ENCODE peak calls at places on chromosome 11, in seven cellular contexts. R is adrenal gland, I is MM.1S, E is tibial artery, T is heart left ventricle, N is PC-9, L is HFF-Myc. Z is an unnamed sample.

GRCh38 chr11:17275376-17276235 is 933 bp upstream of the NUCB2 start:
- DNase-seq in E (no peak), T (no peak), L (no peak), R (no peak), N (no peak), I (no peak), Z (no peak)

GRCh38 chr11:109964487-109964886 is 128.7 kb upstream of the ZC3H12C start:
- DNase-seq in I (no peak), E (no peak), R (no peak), L (no peak), N (no peak), T (no peak), Z (no peak)

GRCh38 chr11:128174465-128175101 is 412.8 kb downstream of the ETS1 start:
- DNase-seq in E (no peak), T (no peak), N (no peak), I (no peak), R (no peak), L (no peak), Z (no peak)

GRCh38 chr11:86719781-86720463 is 47.5 kb upstream of the ME3 start:
- DNase-seq in E (no peak), T (no peak), L (no peak), N (peak), I (no peak), R (no peak), Z (no peak)

GRCh38 chr11:34468209-34468841 is 29.6 kb downstream of the CAT start:
- DNase-seq in E (no peak), T (no peak), L (peak), I (peak), N (peak), R (peak), Z (peak)

GRCh38 chr11:86069408-86070086 is 663 bp upstream of the PICALM start:
- DNase-seq in T (peak), I (no peak), R (peak), N (peak), L (peak), E (peak), Z (peak)

GRCh38 chr11:103295704-103296103 is 186.5 kb downstream of the DYNC2H1 start:
- DNase-seq in N (no peak), L (no peak), E (no peak), T (no peak), I (no peak), R (no peak), Z (no peak)

GRCh38 chr11:1762537-1763302 is 1.0 kb downstream of the CTSD start:
- DNase-seq in T (peak), N (peak), E (peak), I (no peak), L (no peak), R (peak), Z (peak)

GRCh38 chr11:16346975-16347374 is 9.4 kb downstream of the SOX6 start:
- DNase-seq in N (no peak), T (no peak), E (no peak), L (no peak), I (no peak), R (no peak), Z (no peak)

GRCh38 chr11:3152471-3153110 is 12.5 kb downstream of the OSBPL5 start:
- DNase-seq in I (no peak), N (no peak), R (no peak), E (no peak), L (no peak), T (peak), Z (no peak)

GRCh38 chr11:86983071-86983488 is 27.9 kb upstream of the FZD4 start:
- DNase-seq in N (peak), T (no peak), I (no peak), E (peak), R (no peak), L (no peak), Z (no peak)

GRCh38 chr11:16925495-16926065 is 88.6 kb downstream of the PLEKHA7 start:
- DNase-seq in L (no peak), T (peak), E (no peak), N (peak), R (peak), I (peak), Z (peak)

GRCh38 chr11:56637500-56637899 is 4.7 kb downstream of the OR5AP2 start:
- DNase-seq in N (no peak), R (no peak), I (no peak), T (no peak), L (no peak), E (no peak), Z (no peak)

GRCh38 chr11:121341609-121342008 is 49.0 kb downstream of the SC5D start:
- DNase-seq in I (no peak), T (no peak), E (no peak), R (no peak), N (no peak), L (no peak), Z (no peak)

GRCh38 chr11:6251990-6252473 is 7.6 kb upstream of the CCKBR start:
- DNase-seq in I (no peak), R (peak), N (no peak), T (no peak), L (no peak), E (no peak), Z (no peak)

GRCh38 chr11:71994786-71995185 is 3.9 kb upstream of the IL18BP start:
- DNase-seq in R (no peak), E (no peak), L (no peak), T (no peak), N (no peak), I (no peak), Z (no peak)

GRCh38 chr11:112025682-112026081 is 474 bp downstream of the DLAT start:
- DNase-seq in R (no peak), I (peak), N (no peak), L (no peak), E (no peak), T (no peak), Z (peak)

GRCh38 chr11:77747381-77747969 is 73.0 kb downstream of the RSF1 start:
- DNase-seq in I (no peak), R (no peak), T (no peak), E (no peak), N (no peak), L (no peak), Z (no peak)

GRCh38 chr11:46362146-46363030 is 15.1 kb downstream of the DGKZ start:
- DNase-seq in I (no peak), R (no peak), T (no peak), L (no peak), N (no peak), E (no peak), Z (no peak)

GRCh38 chr11:1299621-1300020 is 9.8 kb downstream of the TOLLIP start:
- DNase-seq in L (no peak), I (no peak), E (peak), T (no peak), R (no peak), N (no peak), Z (no peak)

GRCh38 chr11:9861860-9862725 is 198.2 kb downstream of the SWAP70 start:
- DNase-seq in L (peak), I (peak), T (peak), R (peak), N (peak), E (peak), Z (peak)

GRCh38 chr11:8059571-8060011 is 21.4 kb upstream of the TUB start:
- DNase-seq in L (no peak), T (no peak), E (peak), I (no peak), R (no peak), N (no peak), Z (no peak)

GRCh38 chr11:77883775-77884174 is 62.8 kb downstream of the AAMDC start:
- DNase-seq in I (no peak), T (no peak), L (no peak), R (no peak), N (no peak), E (no peak), Z (no peak)

GRCh38 chr11:126700773-126701554 is 299.6 kb downstream of the KIRREL3 start:
- DNase-seq in E (no peak), L (no peak), T (no peak), N (no peak), I (peak), R (no peak), Z (peak)

GRCh38 chr11:88206746-88207145 is 31.5 kb upstream of the RAB38 start:
- DNase-seq in N (no peak), R (no peak), L (no peak), I (no peak), E (no peak), T (no peak), Z (no peak)

GRCh38 chr11:43515090-43515489 is 156.4 kb downstream of the TTC17 start:
- DNase-seq in N (no peak), R (no peak), T (no peak), I (no peak), L (no peak), E (no peak), Z (no peak)

GRCh38 chr11:8206251-8207079 is 37.6 kb upstream of the RIC3 start:
- DNase-seq in L (no peak), E (peak), N (no peak), T (peak), R (peak), I (no peak), Z (no peak)

GRCh38 chr11:106012744-106013143 is 9.3 kb downstream of the MSANTD4 start:
- DNase-seq in L (peak), I (no peak), E (no peak), N (no peak), T (peak), R (no peak), Z (no peak)

GRCh38 chr11:79152511-79152910 is 288.3 kb downstream of the TENM4 start:
- DNase-seq in T (no peak), R (no peak), N (no peak), E (no peak), L (no peak), I (no peak), Z (no peak)

GRCh38 chr11:88231894-88232482 is 56.7 kb upstream of the RAB38 start:
- DNase-seq in T (no peak), L (peak), R (peak), E (no peak), I (peak), N (peak), Z (peak)

GRCh38 chr11:97961431-97961830 is 1059.3 kb upstream of the CNTN5 start:
- DNase-seq in E (no peak), R (no peak), L (no peak), T (no peak), N (no peak), I (no peak), Z (no peak)

GRCh38 chr11:22244986-22245592 is 52.2 kb downstream of the ANO5 start:
- DNase-seq in L (peak), I (peak), N (peak), T (peak), E (peak), R (peak), Z (peak)

GRCh38 chr11:29634744-29635143 is 382.1 kb downstream of the KCNA4 start:
- DNase-seq in R (no peak), E (no peak), L (no peak), T (no peak), I (no peak), N (no peak), Z (no peak)

GRCh38 chr11:29629281-29629680 is 387.5 kb downstream of the KCNA4 start:
- DNase-seq in E (no peak), R (no peak), L (no peak), I (no peak), T (no peak), N (no peak), Z (no peak)

GRCh38 chr11:29628584-29628983 is 388.2 kb downstream of the KCNA4 start:
- DNase-seq in L (no peak), R (no peak), I (no peak), E (no peak), N (no peak), T (no peak), Z (no peak)

GRCh38 chr11:29634248-29634647 is 382.6 kb downstream of the KCNA4 start:
- DNase-seq in T (no peak), R (no peak), I (no peak), E (no peak), L (no peak), N (no peak), Z (no peak)
- TF ChIP-seq CTCF in T (peak), R (peak), I (peak), E (no peak), L (no peak), N (peak), Z (no peak)

GRCh38 chr11:130636672-130637463 is 188.4 kb downstream of the ADAMTS15 start:
- DNase-seq in R (no peak), T (no peak), L (peak), N (peak), E (no peak), I (no peak), Z (no peak)

GRCh38 chr11:130637566-130637965 is 189.1 kb downstream of the ADAMTS15 start:
- DNase-seq in R (no peak), E (no peak), L (no peak), N (no peak), I (no peak), T (no peak), Z (no peak)

GRCh38 chr11:130634186-130634585 is 185.7 kb downstream of the ADAMTS15 start:
- DNase-seq in I (no peak), L (no peak), T (no peak), N (no peak), R (no peak), E (no peak), Z (no peak)

GRCh38 chr11:130634981-130635473 is 186.6 kb downstream of the ADAMTS15 start:
- DNase-seq in N (peak), E (peak), I (no peak), R (peak), L (peak), T (no peak), Z (no peak)

GRCh38 chr11:130635937-130636336 is 187.5 kb downstream of the ADAMTS15 start:
- DNase-seq in N (no peak), E (no peak), L (no peak), R (no peak), I (no peak), T (no peak), Z (no peak)
- TF ChIP-seq CTCF in N (no peak), E (no peak), L (no peak), R (no peak), I (no peak), T (no peak), Z (no peak)

GRCh38 chr11:59144579-59145345 is 2.1 kb downstream of the FAM111A start:
- DNase-seq in N (peak), R (peak), I (peak), E (peak), T (peak), L (peak), Z (peak)

GRCh38 chr11:59144096-59144495 is 1.4 kb downstream of the FAM111A start:
- DNase-seq in N (no peak), I (no peak), E (no peak), T (no peak), R (no peak), L (no peak), Z (no peak)

GRCh38 chr11:59141673-59142460 is 789 bp upstream of the FAM111A start:
- DNase-seq in I (no peak), N (no peak), E (no peak), R (no peak), T (no peak), L (no peak), Z (no peak)

GRCh38 chr11:59141191-59141590 is 1.5 kb upstream of the FAM111A start:
- DNase-seq in E (no peak), I (no peak), N (no peak), T (no peak), L (no peak), R (no peak), Z (no peak)

DNA sequence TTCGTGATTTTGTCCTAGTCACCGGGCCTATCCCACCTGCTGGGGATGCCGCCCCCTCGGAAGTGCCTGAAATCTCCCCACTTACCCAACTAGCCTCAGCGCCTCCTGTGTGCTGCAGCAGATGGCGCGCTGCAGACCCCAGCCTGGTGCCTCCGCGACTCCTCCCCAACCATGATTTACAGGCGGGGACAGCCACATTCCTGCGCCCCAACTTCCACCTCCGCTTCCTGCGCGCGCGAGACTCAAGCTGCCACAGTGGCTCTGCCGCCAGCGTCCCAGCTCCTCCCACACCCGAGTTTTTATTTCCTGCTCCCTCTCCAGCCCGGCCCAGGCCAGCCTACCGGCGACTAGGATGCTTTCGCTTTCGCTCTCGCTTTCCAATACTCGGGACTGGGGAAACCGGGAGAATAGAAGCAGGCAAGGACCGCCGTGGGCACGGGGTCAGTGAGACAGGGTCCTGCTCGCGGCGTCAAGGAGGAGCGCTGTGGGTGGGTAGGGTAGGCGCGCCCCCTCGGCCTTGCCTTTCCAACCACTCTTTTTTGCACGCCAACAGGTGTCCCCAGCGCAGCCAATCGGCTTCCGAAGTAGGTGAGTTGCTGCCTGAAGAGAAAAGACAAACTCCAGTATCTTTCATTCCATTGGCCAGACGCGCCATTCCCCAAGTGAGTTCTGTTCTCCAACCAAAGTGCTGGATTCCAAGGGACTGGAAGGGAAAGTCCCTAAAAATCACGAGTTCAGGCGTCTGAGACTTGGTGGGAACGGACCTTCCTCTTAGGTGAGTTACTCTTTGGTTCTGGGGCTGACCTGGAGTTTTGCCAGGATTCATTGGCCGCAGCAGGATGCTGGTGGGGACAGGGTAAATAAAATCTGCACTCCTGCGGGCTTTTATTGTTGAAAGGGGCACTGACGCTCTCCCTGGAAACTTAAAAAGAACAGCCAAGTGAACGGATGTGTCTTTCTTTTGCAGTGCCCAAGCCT is at the start of gene FAM111A:
- DNase-seq in I (peak), T (peak), E (peak), R (peak), N (peak), L (peak), Z (peak)
- TF ChIP-seq CTCF in I (peak), T (peak), E (peak), R (no peak), N (no peak), L (no peak), Z (peak)

GRCh38 chr11:19735512-19735911 is 22.9 kb downstream of the NAV2 start:
- DNase-seq in L (no peak), T (no peak), E (no peak), R (no peak), N (no peak), I (no peak), Z (no peak)
- TF ChIP-seq CTCF in L (peak), T (peak), E (peak), R (no peak), N (no peak), I (no peak), Z (no peak)

GRCh38 chr11:64476866-64477265 is 114.2 kb upstream of the SLC22A12 start:
- DNase-seq in E (no peak), R (no peak), I (no peak), L (no peak), T (no peak), N (no peak), Z (no peak)

GRCh38 chr11:64469288-64469687 is 110.3 kb downstream of the RPS6KA4 start:
- DNase-seq in L (no peak), T (no peak), N (no peak), R (no peak), E (no peak), I (no peak), Z (no peak)

GRCh38 chr11:64477675-64478074 is 113.3 kb upstream of the SLC22A12 start:
- DNase-seq in I (no peak), N (no peak), L (no peak), R (no peak), E (no peak), T (no peak), Z (no peak)

DNA sequence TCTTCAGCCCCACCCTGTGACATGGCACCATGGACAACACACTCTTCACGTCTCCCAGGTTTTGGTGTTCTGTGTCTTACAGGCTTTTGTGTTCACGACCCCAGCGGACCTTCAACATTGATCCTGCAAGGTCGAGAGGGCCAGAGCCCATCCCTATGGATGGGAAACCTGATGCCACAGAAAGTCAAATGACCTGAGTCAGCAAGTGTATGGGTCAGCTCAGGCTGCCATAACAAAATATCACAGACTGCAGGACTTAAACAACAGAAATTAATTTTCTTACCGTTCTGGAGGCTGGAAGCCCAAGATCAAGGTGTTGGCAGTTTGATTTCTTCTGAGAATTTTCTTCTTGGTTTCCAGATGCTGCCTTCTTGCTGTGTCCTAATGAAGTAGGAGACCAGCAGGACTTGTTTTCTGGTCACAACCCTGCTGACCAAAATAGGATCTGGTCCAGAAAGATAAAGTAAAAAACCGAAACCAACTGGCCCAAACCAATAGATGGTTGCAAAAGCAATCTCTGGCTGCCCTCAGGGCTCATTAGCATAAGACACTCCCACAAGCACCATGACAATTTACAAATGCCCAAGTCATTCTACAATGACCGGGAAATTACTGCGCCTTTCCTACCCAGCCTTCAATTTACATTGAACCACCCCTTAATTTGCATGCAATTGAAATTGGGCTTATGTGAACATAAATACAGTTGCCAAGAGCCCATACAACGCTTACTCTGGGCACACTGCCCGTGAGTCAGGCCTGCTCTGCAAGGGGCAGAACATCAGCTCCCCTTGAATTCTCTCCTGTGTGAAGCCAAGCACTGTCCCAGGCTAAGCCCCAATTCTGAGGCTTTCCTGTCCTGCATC is 113.9 kb downstream of the RPS6KA4 start:
- DNase-seq in L (no peak), N (no peak), I (no peak), R (no peak), E (no peak), T (no peak), Z (no peak)
- TF ChIP-seq CTCF in L (no peak), N (no peak), I (no peak), R (no peak), E (no peak), T (no peak), Z (no peak)

GRCh38 chr11:123430736-123431356 is 777 bp downstream of the GRAMD1B start:
- DNase-seq in N (peak), E (peak), T (peak), R (peak), I (no peak), L (no peak), Z (peak)
- TF ChIP-seq CTCF in N (no peak), E (no peak), T (no peak), R (no peak), I (no peak), L (no peak), Z (no peak)

GRCh38 chr11:36564376-36565032 is 3.3 kb upstream of the RAG1 start:
- DNase-seq in L (peak), N (peak), I (peak), E (peak), T (peak), R (peak), Z (peak)
- TF ChIP-seq CTCF in L (peak), N (peak), I (peak), E (peak), T (peak), R (peak), Z (peak)

DNA sequence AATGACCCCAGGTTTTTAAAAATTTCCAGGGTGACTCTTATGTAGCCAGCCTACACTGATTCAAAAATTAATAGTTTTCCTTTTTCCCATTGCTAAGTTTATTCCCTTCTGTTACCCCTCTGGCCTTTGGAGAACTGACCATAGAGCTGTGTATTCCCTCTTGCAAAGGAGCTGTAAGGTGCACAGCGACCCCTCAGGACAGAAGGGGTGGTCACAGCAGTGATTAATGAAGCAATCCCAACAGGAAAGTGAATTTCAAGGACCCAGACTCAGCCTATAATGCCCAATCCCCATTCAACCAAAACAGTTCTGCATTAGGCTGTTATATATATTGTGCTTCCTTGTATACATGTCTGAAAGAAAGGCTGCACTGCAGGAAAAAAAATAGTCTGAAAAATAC is 147.1 kb downstream of the WT1 start:
- DNase-seq in T (no peak), I (no peak), L (no peak), E (no peak), N (no peak), R (no peak), Z (no peak)
- TF ChIP-seq CTCF in T (no peak), I (peak), L (no peak), E (no peak), N (peak), R (no peak), Z (no peak)